ENCODE peak calls at places on chromosomes 12 and 14, in nine cellular contexts. One of them, this sample, is unnamed.
A peak's percentile ranks its signal among the peaks of the same experiment; 100 is the strongest.

GRCh38 chr14:95355422-95355821 is 35.7 kb upstream of the CLMN start:
- DNase-seq in Kasumi-1: no peak
- DNase-seq in GM03348: no peak
- DNase-seq in neuronal stem cell: no peak
- DNase-seq in ELR: no peak
- DNase-seq in OCI-LY7: no peak
- DNase-seq in ACHN: no peak
- DNase-seq in HEK293T: no peak
- DNase-seq in B cell: no peak
- DNase-seq in this sample: no peak

GRCh38 chr14:56944397-56944796 is 134.1 kb upstream of the OTX2 start:
- DNase-seq in OCI-LY7: no peak
- DNase-seq in neuronal stem cell: no peak
- DNase-seq in GM03348: no peak
- DNase-seq in ELR: no peak
- DNase-seq in Kasumi-1: no peak
- DNase-seq in ACHN: no peak
- DNase-seq in B cell: no peak
- DNase-seq in HEK293T: no peak
- DNase-seq in this sample: no peak

GRCh38 chr12:123705935-123706334 is 6.2 kb upstream of the ATP6V0A2 start:
- DNase-seq in GM03348: no peak
- DNase-seq in B cell: no peak
- DNase-seq in neuronal stem cell: no peak
- DNase-seq in ACHN: peak; percentile 38
- DNase-seq in ELR: peak; percentile 45
- DNase-seq in OCI-LY7: peak; percentile 10
- DNase-seq in HEK293T: peak; percentile 26
- DNase-seq in Kasumi-1: no peak
- DNase-seq in this sample: peak; percentile 11

GRCh38 chr12:75526655-75527511 is 15.5 kb upstream of the KRR1 start:
- DNase-seq in ELR: peak; percentile 81
- DNase-seq in HEK293T: peak; percentile 44
- DNase-seq in ACHN: peak; percentile 81
- DNase-seq in neuronal stem cell: peak; percentile 24
- DNase-seq in GM03348: peak; percentile 60
- DNase-seq in OCI-LY7: peak; percentile 86
- DNase-seq in Kasumi-1: peak; percentile 79
- DNase-seq in B cell: no peak
- DNase-seq in this sample: peak; percentile 61

GRCh38 chr14:75339059-75339458 is 60.4 kb downstream of the FOS start:
- DNase-seq in HEK293T: no peak
- DNase-seq in neuronal stem cell: no peak
- DNase-seq in B cell: no peak
- DNase-seq in ACHN: no peak
- DNase-seq in ELR: no peak
- DNase-seq in GM03348: peak; percentile 76
- DNase-seq in OCI-LY7: no peak
- DNase-seq in Kasumi-1: no peak
- DNase-seq in this sample: no peak

GRCh38 chr12:39145175-39145999 is 240.0 kb upstream of the CPNE8 start:
- DNase-seq in Kasumi-1: no peak
- DNase-seq in neuronal stem cell: peak; percentile 11
- DNase-seq in OCI-LY7: no peak
- DNase-seq in GM03348: peak; percentile 23
- DNase-seq in ACHN: peak; percentile 77
- DNase-seq in HEK293T: no peak
- DNase-seq in B cell: no peak
- DNase-seq in ELR: no peak
- DNase-seq in this sample: peak; percentile 75

GRCh38 chr12:109731231-109731731 is 17.7 kb downstream of the FAM222A start:
- DNase-seq in ACHN: no peak
- DNase-seq in neuronal stem cell: no peak
- DNase-seq in GM03348: no peak
- DNase-seq in B cell: no peak
- DNase-seq in HEK293T: no peak
- DNase-seq in OCI-LY7: no peak
- DNase-seq in Kasumi-1: no peak
- DNase-seq in ELR: no peak
- DNase-seq in this sample: no peak

GRCh38 chr14:24256960-24257359 is 6.0 kb downstream of the TGM1 start:
- DNase-seq in Kasumi-1: no peak
- DNase-seq in ACHN: no peak
- DNase-seq in ELR: no peak
- DNase-seq in GM03348: no peak
- DNase-seq in B cell: no peak
- DNase-seq in OCI-LY7: no peak
- DNase-seq in HEK293T: no peak
- DNase-seq in neuronal stem cell: no peak
- DNase-seq in this sample: no peak

GRCh38 chr12:22271036-22271435 is 63.5 kb downstream of the ST8SIA1 start:
- DNase-seq in Kasumi-1: no peak
- DNase-seq in OCI-LY7: no peak
- DNase-seq in ELR: peak; percentile 89
- DNase-seq in neuronal stem cell: no peak
- DNase-seq in ACHN: no peak
- DNase-seq in B cell: no peak
- DNase-seq in GM03348: peak; percentile 62
- DNase-seq in HEK293T: no peak
- DNase-seq in this sample: no peak

GRCh38 chr12:106428379-106428778 is 70.8 kb downstream of the POLR3B start:
- DNase-seq in HEK293T: no peak
- DNase-seq in neuronal stem cell: no peak
- DNase-seq in ELR: no peak
- DNase-seq in OCI-LY7: no peak
- DNase-seq in Kasumi-1: no peak
- DNase-seq in ACHN: no peak
- DNase-seq in B cell: no peak
- DNase-seq in GM03348: no peak
- DNase-seq in this sample: no peak

GRCh38 chr12:109167781-109168180 is 51.4 kb downstream of the ACACB start:
- DNase-seq in HEK293T: no peak
- DNase-seq in OCI-LY7: no peak
- DNase-seq in neuronal stem cell: no peak
- DNase-seq in GM03348: no peak
- DNase-seq in ACHN: no peak
- DNase-seq in ELR: no peak
- DNase-seq in B cell: no peak
- DNase-seq in Kasumi-1: no peak
- DNase-seq in this sample: no peak

GRCh38 chr12:126926023-126926600 is 1340.9 kb upstream of the TMEM132C start:
- DNase-seq in HEK293T: no peak
- DNase-seq in GM03348: no peak
- DNase-seq in neuronal stem cell: no peak
- DNase-seq in B cell: no peak
- DNase-seq in ACHN: peak; percentile 11
- DNase-seq in OCI-LY7: peak; percentile 12
- DNase-seq in Kasumi-1: no peak
- DNase-seq in ELR: peak; percentile 6
- DNase-seq in this sample: no peak

GRCh38 chr12:50626026-50626425 is 121.2 kb downstream of the DIP2B start:
- DNase-seq in HEK293T: no peak
- DNase-seq in ELR: no peak
- DNase-seq in B cell: no peak
- DNase-seq in GM03348: no peak
- DNase-seq in neuronal stem cell: no peak
- DNase-seq in ACHN: no peak
- DNase-seq in Kasumi-1: peak; percentile 47
- DNase-seq in OCI-LY7: no peak
- DNase-seq in this sample: no peak

GRCh38 chr12:422526-422925 is 21.1 kb downstream of the CCDC77 start:
- DNase-seq in ACHN: no peak
- DNase-seq in GM03348: no peak
- DNase-seq in HEK293T: no peak
- DNase-seq in B cell: no peak
- DNase-seq in Kasumi-1: no peak
- DNase-seq in neuronal stem cell: no peak
- DNase-seq in OCI-LY7: no peak
- DNase-seq in ELR: no peak
- DNase-seq in this sample: no peak

GRCh38 chr14:74469548-74470518 is 23.3 kb downstream of the NPC2 start:
- DNase-seq in OCI-LY7: no peak
- DNase-seq in HEK293T: no peak
- DNase-seq in ACHN: no peak
- DNase-seq in ELR: no peak
- DNase-seq in GM03348: no peak
- DNase-seq in B cell: no peak
- DNase-seq in Kasumi-1: no peak
- DNase-seq in neuronal stem cell: no peak
- DNase-seq in this sample: no peak

GRCh38 chr12:65840793-65841670 is 16.7 kb downstream of the HMGA2 start:
- DNase-seq in HEK293T: no peak
- DNase-seq in B cell: no peak
- DNase-seq in Kasumi-1: no peak
- DNase-seq in OCI-LY7: no peak
- DNase-seq in ACHN: no peak
- DNase-seq in neuronal stem cell: no peak
- DNase-seq in GM03348: no peak
- DNase-seq in ELR: peak; percentile 43
- DNase-seq in this sample: peak; percentile 58

GRCh38 chr12:16184691-16185090 is 92.8 kb downstream of the SLC15A5 start:
- DNase-seq in OCI-LY7: no peak
- DNase-seq in ACHN: no peak
- DNase-seq in GM03348: no peak
- DNase-seq in ELR: no peak
- DNase-seq in neuronal stem cell: no peak
- DNase-seq in HEK293T: no peak
- DNase-seq in B cell: no peak
- DNase-seq in Kasumi-1: no peak
- DNase-seq in this sample: peak; percentile 48

GRCh38 chr12:93638095-93638494 is 39.1 kb upstream of the CRADD start:
- DNase-seq in ACHN: no peak
- DNase-seq in HEK293T: no peak
- DNase-seq in B cell: no peak
- DNase-seq in neuronal stem cell: no peak
- DNase-seq in ELR: peak; percentile 30
- DNase-seq in GM03348: peak; percentile 28
- DNase-seq in OCI-LY7: no peak
- DNase-seq in Kasumi-1: no peak
- DNase-seq in this sample: no peak

GRCh38 chr14:51119411-51120051 is 24.6 kb upstream of the TRIM9 start:
- DNase-seq in HEK293T: no peak
- DNase-seq in B cell: no peak
- DNase-seq in GM03348: no peak
- DNase-seq in ACHN: no peak
- DNase-seq in Kasumi-1: no peak
- DNase-seq in ELR: no peak
- DNase-seq in OCI-LY7: no peak
- DNase-seq in neuronal stem cell: no peak
- DNase-seq in this sample: no peak

GRCh38 chr12:857611-858010 is 91.9 kb downstream of the RAD52 start:
- DNase-seq in ELR: peak; percentile 89
- DNase-seq in OCI-LY7: no peak
- DNase-seq in ACHN: peak; percentile 80
- DNase-seq in Kasumi-1: no peak
- DNase-seq in GM03348: peak; percentile 85
- DNase-seq in neuronal stem cell: no peak
- DNase-seq in HEK293T: no peak
- DNase-seq in B cell: no peak
- DNase-seq in this sample: no peak